ENCODE peak calls at places on chromosomes 5 and 9, in ten cellular contexts. One of them, this sample, is unnamed.

GRCh38 chr9:6667633-6668280 is 22.2 kb upstream of the GLDC start:
- DNase-seq in NT2/D1: no peak
- DNase-seq in C1 segment of cervical spinal cord: no peak
- DNase-seq in activated CD4-positive, alpha-beta T cell treated with anti-CD3 and anti-CD28 coated beads, Interleukin-2, amount 50 U/mL, for 48 hours: no peak
- DNase-seq in GM12892: no peak
- DNase-seq in astrocyte of the spinal cord: peak
- DNase-seq in brain microvascular endothelial cell: peak
- DNase-seq in activated naive CD8-positive, alpha-beta T cell treated with anti-CD3 and anti-CD28 coated beads for 36 hours: no peak
- DNase-seq in iPS-NIHi11: peak
- DNase-seq in T-helper 1 cell: no peak
- DNase-seq in this sample: no peak

GRCh38 chr5:179765400-179765799 is 28.4 kb upstream of the LTC4S start:
- DNase-seq in iPS-NIHi11: no peak
- DNase-seq in activated CD4-positive, alpha-beta T cell treated with anti-CD3 and anti-CD28 coated beads, Interleukin-2, amount 50 U/mL, for 48 hours: no peak
- DNase-seq in brain microvascular endothelial cell: peak
- DNase-seq in NT2/D1: no peak
- DNase-seq in GM12892: no peak
- DNase-seq in activated naive CD8-positive, alpha-beta T cell treated with anti-CD3 and anti-CD28 coated beads for 36 hours: no peak
- DNase-seq in C1 segment of cervical spinal cord: peak
- DNase-seq in astrocyte of the spinal cord: peak
- DNase-seq in T-helper 1 cell: no peak
- DNase-seq in this sample: no peak

GRCh38 chr9:82563094-82563493 is 499.8 kb downstream of the RASEF start:
- DNase-seq in brain microvascular endothelial cell: no peak
- DNase-seq in C1 segment of cervical spinal cord: no peak
- DNase-seq in iPS-NIHi11: no peak
- DNase-seq in activated CD4-positive, alpha-beta T cell treated with anti-CD3 and anti-CD28 coated beads, Interleukin-2, amount 50 U/mL, for 48 hours: no peak
- DNase-seq in NT2/D1: no peak
- DNase-seq in astrocyte of the spinal cord: no peak
- DNase-seq in T-helper 1 cell: no peak
- DNase-seq in GM12892: no peak
- DNase-seq in activated naive CD8-positive, alpha-beta T cell treated with anti-CD3 and anti-CD28 coated beads for 36 hours: no peak
- DNase-seq in this sample: no peak

GRCh38 chr5:168288349-168289245 is 2.8 kb upstream of the WWC1 start:
- DNase-seq in T-helper 1 cell: no peak
- DNase-seq in astrocyte of the spinal cord: no peak
- DNase-seq in activated naive CD8-positive, alpha-beta T cell treated with anti-CD3 and anti-CD28 coated beads for 36 hours: no peak
- DNase-seq in activated CD4-positive, alpha-beta T cell treated with anti-CD3 and anti-CD28 coated beads, Interleukin-2, amount 50 U/mL, for 48 hours: no peak
- DNase-seq in brain microvascular endothelial cell: no peak
- DNase-seq in NT2/D1: no peak
- DNase-seq in iPS-NIHi11: peak
- DNase-seq in GM12892: no peak
- DNase-seq in C1 segment of cervical spinal cord: peak
- DNase-seq in this sample: no peak

GRCh38 chr5:108607421-108607820 is 140.3 kb upstream of the FER start:
- DNase-seq in C1 segment of cervical spinal cord: no peak
- DNase-seq in GM12892: no peak
- DNase-seq in brain microvascular endothelial cell: no peak
- DNase-seq in activated CD4-positive, alpha-beta T cell treated with anti-CD3 and anti-CD28 coated beads, Interleukin-2, amount 50 U/mL, for 48 hours: no peak
- DNase-seq in NT2/D1: no peak
- DNase-seq in T-helper 1 cell: no peak
- DNase-seq in astrocyte of the spinal cord: no peak
- DNase-seq in activated naive CD8-positive, alpha-beta T cell treated with anti-CD3 and anti-CD28 coated beads for 36 hours: no peak
- DNase-seq in iPS-NIHi11: no peak
- DNase-seq in this sample: no peak

GRCh38 chr5:38422622-38423021 is 133.8 kb downstream of the LIFR start:
- DNase-seq in NT2/D1: no peak
- DNase-seq in T-helper 1 cell: no peak
- DNase-seq in activated CD4-positive, alpha-beta T cell treated with anti-CD3 and anti-CD28 coated beads, Interleukin-2, amount 50 U/mL, for 48 hours: no peak
- DNase-seq in GM12892: no peak
- DNase-seq in activated naive CD8-positive, alpha-beta T cell treated with anti-CD3 and anti-CD28 coated beads for 36 hours: no peak
- DNase-seq in astrocyte of the spinal cord: peak
- DNase-seq in brain microvascular endothelial cell: no peak
- DNase-seq in C1 segment of cervical spinal cord: no peak
- DNase-seq in iPS-NIHi11: no peak
- DNase-seq in this sample: no peak

GRCh38 chr9:131037336-131038255 is 28.6 kb downstream of the LAMC3 start:
- DNase-seq in iPS-NIHi11: no peak
- DNase-seq in T-helper 1 cell: no peak
- DNase-seq in C1 segment of cervical spinal cord: no peak
- DNase-seq in activated naive CD8-positive, alpha-beta T cell treated with anti-CD3 and anti-CD28 coated beads for 36 hours: no peak
- DNase-seq in GM12892: no peak
- DNase-seq in brain microvascular endothelial cell: peak
- DNase-seq in astrocyte of the spinal cord: no peak
- DNase-seq in activated CD4-positive, alpha-beta T cell treated with anti-CD3 and anti-CD28 coated beads, Interleukin-2, amount 50 U/mL, for 48 hours: no peak
- DNase-seq in NT2/D1: no peak
- DNase-seq in this sample: no peak

GRCh38 chr5:12522116-12522515 is 617.9 kb upstream of the CTNND2 start:
- DNase-seq in astrocyte of the spinal cord: peak
- DNase-seq in brain microvascular endothelial cell: no peak
- DNase-seq in NT2/D1: no peak
- DNase-seq in activated naive CD8-positive, alpha-beta T cell treated with anti-CD3 and anti-CD28 coated beads for 36 hours: no peak
- DNase-seq in T-helper 1 cell: no peak
- DNase-seq in activated CD4-positive, alpha-beta T cell treated with anti-CD3 and anti-CD28 coated beads, Interleukin-2, amount 50 U/mL, for 48 hours: no peak
- DNase-seq in C1 segment of cervical spinal cord: no peak
- DNase-seq in GM12892: no peak
- DNase-seq in iPS-NIHi11: no peak
- DNase-seq in this sample: no peak

GRCh38 chr9:135769489-135770202 is 67.7 kb downstream of the KCNT1 start:
- DNase-seq in activated naive CD8-positive, alpha-beta T cell treated with anti-CD3 and anti-CD28 coated beads for 36 hours: no peak
- DNase-seq in GM12892: no peak
- DNase-seq in NT2/D1: no peak
- DNase-seq in astrocyte of the spinal cord: no peak
- DNase-seq in activated CD4-positive, alpha-beta T cell treated with anti-CD3 and anti-CD28 coated beads, Interleukin-2, amount 50 U/mL, for 48 hours: no peak
- DNase-seq in C1 segment of cervical spinal cord: no peak
- DNase-seq in T-helper 1 cell: no peak
- DNase-seq in brain microvascular endothelial cell: no peak
- DNase-seq in iPS-NIHi11: no peak
- DNase-seq in this sample: no peak

GRCh38 chr9:131709741-131710499 is 30.0 kb downstream of the RAPGEF1 start:
- DNase-seq in C1 segment of cervical spinal cord: no peak
- DNase-seq in iPS-NIHi11: no peak
- DNase-seq in activated CD4-positive, alpha-beta T cell treated with anti-CD3 and anti-CD28 coated beads, Interleukin-2, amount 50 U/mL, for 48 hours: peak
- DNase-seq in astrocyte of the spinal cord: peak
- DNase-seq in NT2/D1: no peak
- DNase-seq in activated naive CD8-positive, alpha-beta T cell treated with anti-CD3 and anti-CD28 coated beads for 36 hours: no peak
- DNase-seq in brain microvascular endothelial cell: peak
- DNase-seq in T-helper 1 cell: peak
- DNase-seq in GM12892: peak
- DNase-seq in this sample: peak